ENCODE peak calls at places on chromosomes 12 and 14, in six cellular contexts. C is GM06990; E is left ventricle myocardium inferior; D is AG04449; V is GM12864; Y is CD4-positive, CD25-positive, alpha-beta regulatory T cell. X is an unnamed sample.

GRCh38 chr12:20282411-20282810 is 85.9 kb upstream of the PDE3A start:
- DNase-seq in V (no peak), Y (no peak), D (no peak), C (no peak), E (no peak), X (no peak)

GRCh38 chr14:97264516-97265230 is 467.5 kb downstream of the VRK1 start:
- DNase-seq in Y (no peak), E (no peak), D (no peak), V (no peak), C (no peak), X (no peak)

GRCh38 chr12:17577405-17577804 is 512.6 kb downstream of the RERGL start:
- DNase-seq in D (no peak), V (no peak), C (no peak), E (no peak), Y (no peak), X (no peak)

GRCh38 chr14:67816326-67817009 is at the start of gene ZFYVE26:
- DNase-seq in Y (peak), C (peak), D (peak), E (peak), V (peak), X (peak)

GRCh38 chr14:92505826-92506225 is 7.8 kb upstream of the RIN3 start:
- DNase-seq in D (no peak), C (no peak), Y (no peak), E (no peak), V (no peak), X (no peak)

GRCh38 chr14:32472512-32473472 is 143.7 kb downstream of the AKAP6 start:
- DNase-seq in Y (no peak), E (peak), C (no peak), D (no peak), V (no peak), X (no peak)

GRCh38 chr12:115818973-115819372 is 458.5 kb downstream of the MED13L start:
- DNase-seq in Y (no peak), V (no peak), C (no peak), D (no peak), E (no peak), X (no peak)

GRCh38 chr12:71321130-71321529 is 118.5 kb upstream of the LGR5 start:
- DNase-seq in D (no peak), C (no peak), V (no peak), E (no peak), Y (no peak), X (no peak)

GRCh38 chr12:5430639-5431603 is 987 bp upstream of the NTF3 start:
- DNase-seq in D (no peak), V (no peak), E (no peak), C (no peak), Y (no peak), X (no peak)

GRCh38 chr14:23577710-23578392 is 739 bp downstream of the JPH4 start:
- DNase-seq in E (no peak), Y (no peak), V (no peak), D (no peak), C (no peak), X (no peak)

GRCh38 chr12:57069522-57069921 is 9.1 kb downstream of the NEMP1 start:
- DNase-seq in E (no peak), D (no peak), C (no peak), V (peak), Y (peak), X (peak)

GRCh38 chr12:59408431-59408830 is 187.4 kb upstream of the SLC16A7 start:
- DNase-seq in C (no peak), E (no peak), V (no peak), Y (no peak), D (no peak), X (no peak)

GRCh38 chr12:40222247-40222646 is 2.5 kb upstream of the LRRK2 start:
- DNase-seq in D (no peak), V (no peak), E (no peak), Y (no peak), C (no peak), X (no peak)

GRCh38 chr14:104843442-104844305 is 21.4 kb upstream of the CEP170B start:
- DNase-seq in C (no peak), V (no peak), E (no peak), Y (no peak), D (no peak), X (no peak)

GRCh38 chr12:124443929-124444712 is 123.3 kb downstream of the NCOR2 start:
- DNase-seq in E (no peak), C (no peak), Y (no peak), D (no peak), V (no peak), X (no peak)

GRCh38 chr12:18811268-18811667 is 73.3 kb downstream of the CAPZA3 start:
- DNase-seq in E (no peak), Y (no peak), V (no peak), C (no peak), D (no peak), X (no peak)

GRCh38 chr12:86138770-86139169 is 117.4 kb downstream of the MGAT4C start:
- DNase-seq in C (no peak), D (no peak), V (no peak), E (no peak), Y (no peak), X (no peak)

GRCh38 chr12:52041695-52042123 is 9.5 kb upstream of the NR4A1 start:
- DNase-seq in D (no peak), Y (no peak), V (no peak), E (peak), C (peak), X (no peak)

GRCh38 chr12:38614171-38614570 is 291.2 kb downstream of the CPNE8 start:
- DNase-seq in V (no peak), C (no peak), Y (no peak), E (no peak), D (no peak), X (no peak)

GRCh38 chr12:24393105-24393504 is 443.6 kb upstream of the SOX5 start:
- DNase-seq in D (no peak), V (no peak), Y (no peak), C (no peak), E (no peak), X (no peak)

GRCh38 chr12:117236456-117237001 is 46.3 kb upstream of the FBXO21 start:
- DNase-seq in Y (peak), D (no peak), C (peak), E (peak), V (peak), X (peak)

GRCh38 chr12:102388469-102388868 is 91.9 kb downstream of the IGF1 start:
- DNase-seq in C (no peak), Y (no peak), E (no peak), V (no peak), D (no peak), X (no peak)

GRCh38 chr14:93984987-93985410 is 8.6 kb upstream of the ASB2 start:
- DNase-seq in V (no peak), Y (no peak), C (no peak), D (peak), E (peak), X (no peak)
- H3K4me3 ChIP-seq in V (no peak), Y (no peak), C (no peak), D (no peak), E (no peak), X (no peak)

GRCh38 chr12:6635375-6635855 is 344 bp downstream of the LPAR5 start:
- DNase-seq in V (no peak), C (peak), E (no peak), D (no peak), Y (no peak), X (no peak)
- H3K4me3 ChIP-seq in V (peak), C (peak), E (peak), D (no peak), Y (peak), X (peak)

GRCh38 chr12:49298160-49298559 is 3.2 kb downstream of the PRPH start:
- DNase-seq in V (no peak), Y (no peak), E (no peak), D (no peak), C (no peak), X (no peak)

GRCh38 chr12:49295087-49296001 is at the start of gene PRPH:
- DNase-seq in V (no peak), D (no peak), C (peak), Y (no peak), E (no peak), X (no peak)

GRCh38 chr12:49297695-49298060 is 2.7 kb downstream of the PRPH start:
- DNase-seq in Y (no peak), E (no peak), D (no peak), C (no peak), V (no peak), X (no peak)

GRCh38 chr12:49296034-49296835 is 1.3 kb downstream of the PRPH start:
- DNase-seq in Y (peak), D (no peak), C (peak), E (no peak), V (no peak), X (peak)

DNA sequence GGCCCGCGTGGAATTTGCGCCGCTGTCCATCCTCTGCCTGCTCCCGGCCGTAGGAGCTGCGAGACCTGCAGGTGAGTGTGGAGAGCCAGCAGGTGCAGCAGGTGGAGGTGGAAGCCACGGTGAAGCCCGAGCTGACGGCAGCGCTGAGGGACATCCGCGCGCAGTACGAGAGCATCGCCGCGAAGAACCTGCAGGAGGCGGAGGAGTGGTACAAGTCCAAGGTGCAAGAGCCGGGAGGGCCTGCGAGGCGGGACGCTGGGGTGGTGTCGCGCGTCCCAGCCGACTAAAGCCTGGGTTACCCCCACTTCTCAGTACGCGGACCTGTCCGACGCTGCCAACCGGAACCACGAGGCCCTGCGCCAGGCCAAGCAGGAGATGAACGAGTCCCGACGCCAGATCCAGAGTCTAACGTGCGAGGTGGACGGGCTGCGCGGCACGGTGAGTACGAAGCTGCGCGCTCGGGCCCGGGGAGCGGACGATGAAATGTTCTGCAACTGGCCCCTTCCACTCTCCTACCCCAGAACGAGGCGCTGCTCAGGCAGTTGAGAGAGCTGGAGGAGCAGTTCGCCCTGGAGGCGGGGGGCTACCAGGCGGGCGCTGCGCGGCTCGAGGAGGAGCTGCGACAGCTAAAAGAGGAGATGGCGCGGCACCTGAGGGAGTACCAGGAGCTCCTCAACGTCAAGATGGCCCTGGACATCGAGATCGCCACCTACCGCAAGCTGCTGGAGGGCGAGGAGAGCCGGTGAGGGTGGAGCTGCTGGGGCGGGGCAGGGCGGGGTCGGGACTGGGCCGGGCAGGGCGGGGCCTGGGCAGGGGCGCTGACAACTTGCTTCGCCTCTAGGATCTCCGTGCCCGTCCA is 2.1 kb downstream of the PRPH start:
- DNase-seq in E (no peak), C (peak), D (no peak), Y (peak), V (no peak), X (no peak)
- H3K4me3 ChIP-seq in E (peak), C (peak), D (no peak), Y (no peak), V (peak), X (peak)

GRCh38 chr12:122064034-122064777 is 14.3 kb upstream of the MLXIP start:
- DNase-seq in Y (no peak), C (peak), D (peak), E (peak), V (no peak), X (no peak)
- H3K4me3 ChIP-seq in Y (no peak), C (no peak), D (peak), E (peak), V (no peak), X (no peak)

GRCh38 chr12:15688202-15688736 is 100.9 kb downstream of the EPS8 start:
- DNase-seq in D (no peak), Y (no peak), C (no peak), E (peak), V (no peak), X (no peak)

GRCh38 chr12:15691372-15691771 is 97.8 kb downstream of the EPS8 start:
- DNase-seq in C (no peak), V (no peak), Y (no peak), D (no peak), E (no peak), X (no peak)

GRCh38 chr12:15688838-15689237 is 100.3 kb downstream of the EPS8 start:
- DNase-seq in E (no peak), C (no peak), Y (no peak), D (no peak), V (no peak), X (no peak)

GRCh38 chr12:15690320-15690719 is 98.9 kb downstream of the EPS8 start:
- DNase-seq in C (no peak), E (no peak), D (no peak), Y (no peak), V (no peak), X (no peak)

GRCh38 chr12:15689751-15690191 is 99.4 kb downstream of the EPS8 start:
- DNase-seq in D (no peak), C (no peak), Y (no peak), V (no peak), E (no peak), X (no peak)
- H3K4me3 ChIP-seq in D (no peak), C (no peak), Y (no peak), V (no peak), E (no peak), X (no peak)

DNA sequence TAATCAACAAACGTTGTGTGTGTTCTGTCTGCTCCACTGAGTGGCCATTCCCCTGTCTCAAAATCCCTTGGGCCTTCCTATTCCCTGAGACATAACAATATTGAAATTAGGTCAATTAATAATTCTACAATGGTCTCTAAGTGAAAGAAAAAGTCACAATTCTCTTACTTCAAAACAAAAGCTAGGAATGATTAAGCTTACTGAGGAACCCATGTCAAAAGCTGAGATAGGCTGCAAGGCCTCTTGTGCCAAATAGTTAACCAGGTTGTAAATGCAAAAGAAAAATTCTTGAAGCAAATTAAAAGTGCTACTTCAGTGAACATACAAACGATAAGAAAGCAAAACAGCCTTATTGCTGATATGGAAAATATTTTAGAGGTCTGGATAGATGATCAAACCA is 65.0 kb upstream of the AMIGO2 start:
- DNase-seq in C (no peak), E (no peak), V (no peak), D (no peak), Y (no peak), X (no peak)
- H3K4me3 ChIP-seq in C (no peak), E (no peak), V (no peak), D (no peak), Y (no peak), X (no peak)

GRCh38 chr14:101825797-101826196 is 64.3 kb downstream of the PPP2R5C start:
- DNase-seq in D (no peak), C (no peak), Y (no peak), V (no peak), E (no peak), X (no peak)

GRCh38 chr14:101823511-101824120 is 62.1 kb downstream of the PPP2R5C start:
- DNase-seq in V (no peak), D (no peak), Y (peak), C (peak), E (no peak), X (peak)

GRCh38 chr14:101823081-101823480 is 61.6 kb downstream of the PPP2R5C start:
- DNase-seq in Y (no peak), D (no peak), C (no peak), E (no peak), V (no peak), X (no peak)

GRCh38 chr14:101826359-101826758 is 64.8 kb downstream of the PPP2R5C start:
- DNase-seq in V (no peak), D (no peak), C (no peak), E (no peak), Y (no peak), X (no peak)

DNA sequence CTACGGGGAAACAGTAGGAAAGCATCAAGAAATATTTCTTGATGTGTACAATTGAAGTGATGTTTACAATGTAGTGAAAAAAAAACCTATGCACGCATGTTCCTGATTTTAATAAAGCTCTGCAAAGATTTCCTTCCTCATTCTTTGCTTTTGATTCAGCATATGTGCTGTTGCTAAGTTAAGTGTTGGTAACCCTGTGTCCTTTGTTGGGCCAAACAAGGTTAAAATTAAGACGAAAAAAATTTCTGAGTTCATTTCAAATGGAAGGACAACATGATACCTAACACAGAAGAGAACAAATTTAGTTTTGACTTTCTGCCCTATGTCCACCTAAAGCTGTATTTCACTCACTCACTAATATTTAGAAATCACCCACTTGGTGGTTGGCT is 62.8 kb downstream of the PPP2R5C start:
- DNase-seq in E (no peak), D (no peak), V (no peak), Y (no peak), C (no peak), X (peak)
- H3K4me3 ChIP-seq in E (peak), D (no peak), V (peak), Y (peak), C (peak), X (peak)

X was measured in naive thymus-derived CD4-positive, alpha-beta T cell.